ENCODE peak calls at places on chromosomes 12 and 14, in eight cellular contexts. G is transverse colon, X is stomach, Z is prostate gland, D is thyroid gland, E is testis, K is ovary, V is HCT116. O is an unnamed sample.

GRCh38 chr12:93667672-93668071 is 9.5 kb upstream of the CRADD start:
- DNase-seq in G (no peak), X (no peak), Z (no peak), D (no peak), E (no peak), K (no peak), V (no peak), O (no peak)

GRCh38 chr12:30823140-30823669 is 68.5 kb upstream of the CAPRIN2 start:
- DNase-seq in G (peak), X (peak), Z (no peak), D (peak), E (peak), K (peak), V (no peak), O (no peak)

GRCh38 chr14:68853749-68854148 is 60.9 kb upstream of the ZFP36L1 start:
- DNase-seq in G (no peak), X (peak), Z (no peak), D (no peak), E (no peak), K (no peak), V (no peak), O (no peak)

GRCh38 chr14:77979666-77980351 is 179.9 kb downstream of the ADCK1 start:
- DNase-seq in G (no peak), X (no peak), Z (no peak), D (no peak), E (no peak), K (no peak), V (no peak), O (no peak)

GRCh38 chr12:92574046-92574783 is 128.6 kb upstream of the PLEKHG7 start:
- DNase-seq in G (no peak), X (no peak), Z (no peak), D (no peak), E (no peak), K (no peak), V (peak), O (peak)

GRCh38 chr12:52907092-52907810 is 2.4 kb upstream of the KRT8 start:
- DNase-seq in G (peak), X (peak), Z (peak), D (peak), E (peak), K (peak), V (no peak), O (peak)

GRCh38 chr12:113152835-113153814 is 3.6 kb downstream of the CFAP73 start:
- DNase-seq in G (peak), X (peak), Z (peak), D (peak), E (peak), K (no peak), V (peak), O (peak)

GRCh38 chr14:68145539-68145938 is 326.0 kb downstream of the RAD51B start:
- DNase-seq in G (no peak), X (no peak), Z (no peak), D (no peak), E (no peak), K (no peak), V (no peak), O (peak)

GRCh38 chr14:105436891-105437722 is 17.5 kb downstream of the MTA1 start:
- DNase-seq in G (peak), X (no peak), Z (no peak), D (no peak), E (no peak), K (no peak), V (no peak), O (no peak)

GRCh38 chr14:90453401-90453951 is 56.6 kb downstream of the CALM1 start:
- DNase-seq in G (no peak), X (peak), Z (no peak), D (peak), E (peak), K (peak), V (no peak), O (peak)

GRCh38 chr14:71606575-71606974 is 325.7 kb upstream of the RGS6 start:
- DNase-seq in G (no peak), X (no peak), Z (no peak), D (no peak), E (no peak), K (no peak), V (no peak), O (no peak)

GRCh38 chr14:59698793-59699192 is 122.2 kb upstream of the CCDC175 start:
- DNase-seq in G (no peak), X (no peak), Z (no peak), D (no peak), E (no peak), K (no peak), V (no peak), O (no peak)

GRCh38 chr12:114166360-114166759 is 200.2 kb upstream of the RBM19 start:
- DNase-seq in G (no peak), X (no peak), Z (no peak), D (peak), E (peak), K (no peak), V (peak), O (no peak)

GRCh38 chr12:127690161-127690560 is 576.8 kb upstream of the TMEM132C start:
- DNase-seq in G (no peak), X (no peak), Z (no peak), D (no peak), E (no peak), K (no peak), V (no peak), O (no peak)

GRCh38 chr14:21258194-21258888 is 10.9 kb downstream of the HNRNPC start:
- DNase-seq in G (no peak), X (no peak), Z (no peak), D (no peak), E (no peak), K (no peak), V (no peak), O (no peak)

GRCh38 chr12:91556909-91557308 is 374.3 kb upstream of the DCN start:
- DNase-seq in G (no peak), X (no peak), Z (no peak), D (peak), E (no peak), K (no peak), V (no peak), O (no peak)

GRCh38 chr12:104655059-104655609 is 198.4 kb downstream of the CHST11 start:
- DNase-seq in G (no peak), X (no peak), Z (no peak), D (no peak), E (no peak), K (no peak), V (no peak), O (no peak)

GRCh38 chr14:92452471-92452870 is 61.1 kb upstream of the RIN3 start:
- DNase-seq in G (no peak), X (no peak), Z (no peak), D (no peak), E (no peak), K (no peak), V (no peak), O (no peak)

GRCh38 chr12:11727133-11727664 is 77.7 kb downstream of the ETV6 start:
- DNase-seq in G (no peak), X (no peak), Z (no peak), D (no peak), E (no peak), K (no peak), V (no peak), O (no peak)

GRCh38 chr12:65823481-65824313 is 586 bp upstream of the HMGA2 start:
- DNase-seq in G (peak), X (peak), Z (peak), D (peak), E (peak), K (peak), V (peak), O (peak)

GRCh38 chr14:105864651-105865265 is 338.4 kb downstream of the TMEM121 start:
- DNase-seq in G (no peak), X (peak), Z (no peak), D (no peak), E (peak), K (peak), V (no peak), O (no peak)

GRCh38 chr12:57123813-57124212 is 4.5 kb upstream of the LRP1 start:
- DNase-seq in G (no peak), X (no peak), Z (no peak), D (no peak), E (no peak), K (no peak), V (no peak), O (no peak)
- TF ChIP-seq POLR2A in G (no peak), X (no peak), Z (no peak), D (no peak), E (no peak), K (no peak), V (no peak), O (no peak)

GRCh38 chr12:62602445-62603060 is 135.9 kb downstream of the MON2 start:
- DNase-seq in G (peak), X (peak), Z (peak), D (peak), E (peak), K (peak), V (peak), O (peak)

GRCh38 chr12:62601765-62602444 is 135.3 kb downstream of the MON2 start:
- DNase-seq in G (no peak), X (no peak), Z (no peak), D (no peak), E (no peak), K (no peak), V (no peak), O (no peak)

GRCh38 chr12:62597253-62597652 is 130.6 kb downstream of the MON2 start:
- DNase-seq in G (no peak), X (no peak), Z (no peak), D (no peak), E (no peak), K (no peak), V (no peak), O (no peak)

GRCh38 chr12:62598846-62599245 is 132.2 kb downstream of the MON2 start:
- DNase-seq in G (no peak), X (no peak), Z (no peak), D (no peak), E (no peak), K (no peak), V (no peak), O (no peak)

DNA sequence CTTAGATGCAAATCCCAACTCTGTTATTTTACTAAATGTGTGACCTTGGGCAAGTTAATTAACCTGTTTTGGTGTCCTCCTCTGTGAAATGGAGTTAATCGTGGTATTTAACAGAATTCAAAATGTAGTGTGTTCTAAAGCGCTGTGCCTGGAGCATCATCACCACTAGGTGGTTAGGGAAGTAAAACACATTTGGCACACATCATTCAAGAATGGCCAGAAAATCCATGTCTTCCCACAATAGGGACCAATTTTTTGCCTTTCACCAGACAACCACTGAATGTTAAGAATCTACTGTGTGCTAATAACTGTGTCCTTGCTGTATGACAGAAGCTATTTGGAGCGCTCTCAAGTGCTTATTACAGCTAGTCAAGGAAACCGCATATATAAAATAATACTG is 133.4 kb downstream of the MON2 start:
- DNase-seq in G (no peak), X (no peak), Z (no peak), D (no peak), E (no peak), K (no peak), V (no peak), O (no peak)
- TF ChIP-seq CTCF in G (no peak), X (no peak), Z (no peak), D (no peak), E (no peak), K (no peak), V (peak), O (no peak)

DNA sequence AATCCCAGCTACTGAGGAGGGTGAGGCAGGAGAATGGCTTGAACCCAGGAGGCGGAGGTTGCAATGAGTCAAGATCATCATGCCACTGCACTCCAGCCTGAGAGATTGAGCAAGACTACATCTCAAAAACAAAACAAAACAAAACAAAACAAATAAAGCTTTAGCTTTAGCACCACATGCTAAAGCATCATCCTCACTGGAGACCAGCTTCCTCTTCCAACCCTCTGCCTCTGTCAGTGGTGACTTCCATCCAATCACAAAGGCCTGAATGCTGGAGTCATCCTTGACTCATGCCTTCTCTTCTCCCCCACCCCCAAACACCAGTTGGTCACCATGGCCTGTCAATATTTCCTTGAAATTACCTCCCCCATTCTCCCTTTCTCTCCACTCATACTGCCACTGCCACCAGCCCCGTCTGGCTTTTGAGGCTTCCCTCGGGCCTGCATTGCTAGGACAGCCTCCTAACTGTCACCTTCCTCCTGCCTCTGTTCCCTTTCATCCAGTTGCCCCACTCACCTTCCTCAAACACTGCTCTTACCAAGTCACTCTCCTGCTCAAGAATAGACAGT is 1.4 kb downstream of the ZNF385A start:
- DNase-seq in G (no peak), X (no peak), Z (no peak), D (no peak), E (no peak), K (no peak), V (no peak), O (peak)
- TF ChIP-seq POLR2A in G (peak), X (no peak), Z (no peak), D (no peak), E (no peak), K (no peak), V (no peak), O (no peak)

DNA sequence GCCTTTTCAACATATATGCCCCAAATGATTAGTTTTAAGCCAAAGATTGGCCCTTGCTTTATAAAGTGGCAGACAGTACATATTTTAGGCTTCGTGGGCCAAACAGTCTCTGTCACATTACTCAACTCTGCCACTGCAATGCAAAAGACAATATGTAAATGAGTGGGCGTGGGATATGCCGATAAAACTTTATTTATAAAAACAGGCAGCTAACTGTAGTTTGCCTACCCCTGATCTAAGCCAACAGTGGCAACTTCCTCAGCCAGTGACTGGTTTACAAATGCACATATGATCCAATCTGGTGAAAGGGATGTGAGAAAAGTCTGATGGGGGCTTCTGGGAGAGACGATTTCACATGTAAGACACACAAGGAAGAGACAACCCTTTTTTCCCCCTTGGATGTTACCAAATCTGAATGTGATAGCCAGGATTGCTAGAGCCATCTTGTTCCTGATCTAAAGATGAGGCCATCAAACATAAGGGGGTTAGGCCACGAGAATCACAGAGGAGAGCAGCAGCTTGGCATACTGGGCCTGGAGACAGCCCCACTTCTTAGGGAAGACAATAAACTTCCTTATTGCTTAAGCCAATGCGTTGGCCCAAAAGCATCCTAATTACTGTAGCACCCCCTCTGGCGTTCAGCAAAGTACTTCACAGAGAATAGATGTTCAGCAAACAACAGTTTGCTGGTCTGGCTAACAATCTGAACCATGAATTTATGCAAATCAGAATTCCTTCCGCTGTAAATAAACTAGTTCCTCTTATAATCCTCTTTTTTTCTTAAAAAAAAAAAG is 75.2 kb upstream of the TMCC3 start:
- DNase-seq in G (peak), X (peak), Z (peak), D (no peak), E (no peak), K (no peak), V (peak), O (peak)
- TF ChIP-seq CTCF in G (peak), X (peak), Z (peak), D (peak), E (no peak), K (no peak), V (peak), O (peak)

DNA sequence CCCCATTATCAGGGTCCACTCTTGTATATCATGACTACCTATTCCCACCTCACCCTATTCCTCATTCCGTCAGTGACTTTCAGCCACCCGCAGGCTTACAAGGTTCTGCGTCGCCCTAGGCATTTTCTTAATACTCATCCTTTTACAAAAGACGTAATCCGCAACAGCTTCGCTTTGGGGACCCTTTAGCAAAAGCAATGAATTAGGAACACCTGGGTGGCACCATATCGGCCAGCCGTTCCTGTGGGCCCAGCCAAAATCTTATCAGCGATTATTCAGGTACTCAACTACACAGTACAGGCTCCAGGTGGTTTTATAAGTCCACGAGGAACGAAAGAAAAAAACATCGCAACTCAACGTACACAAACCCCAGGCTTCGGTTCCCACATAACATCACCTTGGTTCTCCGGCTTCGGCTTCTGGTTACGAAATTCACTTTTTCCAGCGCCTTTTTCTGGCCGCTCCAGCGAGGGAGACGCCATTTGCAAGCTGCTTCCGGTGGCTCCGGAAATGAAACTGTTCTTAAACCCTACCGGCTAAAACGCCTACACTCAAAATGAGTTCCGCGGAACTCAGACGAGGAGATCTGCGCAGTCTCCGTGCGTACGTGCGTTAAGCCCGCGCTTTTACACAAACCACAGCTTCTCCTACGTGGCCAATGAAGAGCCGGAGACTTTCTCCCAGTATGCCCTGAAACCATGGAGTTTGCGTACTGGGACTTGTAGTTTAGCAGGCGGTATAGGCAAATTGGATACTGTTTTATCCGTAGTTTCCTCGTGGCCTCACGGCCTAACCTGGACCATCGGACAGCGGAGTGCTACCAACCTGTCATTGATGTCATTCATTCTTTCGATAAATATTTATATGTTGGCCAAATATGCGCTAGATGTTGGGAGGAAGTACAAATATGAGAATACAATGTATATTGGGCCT is at the start of gene KRR1:
- DNase-seq in G (peak), X (peak), Z (peak), D (peak), E (peak), K (peak), V (peak), O (peak)
- TF ChIP-seq POLR2A in G (peak), X (no peak), Z (peak), D (no peak), E (no peak), K (no peak), V (peak), O (peak)

DNA sequence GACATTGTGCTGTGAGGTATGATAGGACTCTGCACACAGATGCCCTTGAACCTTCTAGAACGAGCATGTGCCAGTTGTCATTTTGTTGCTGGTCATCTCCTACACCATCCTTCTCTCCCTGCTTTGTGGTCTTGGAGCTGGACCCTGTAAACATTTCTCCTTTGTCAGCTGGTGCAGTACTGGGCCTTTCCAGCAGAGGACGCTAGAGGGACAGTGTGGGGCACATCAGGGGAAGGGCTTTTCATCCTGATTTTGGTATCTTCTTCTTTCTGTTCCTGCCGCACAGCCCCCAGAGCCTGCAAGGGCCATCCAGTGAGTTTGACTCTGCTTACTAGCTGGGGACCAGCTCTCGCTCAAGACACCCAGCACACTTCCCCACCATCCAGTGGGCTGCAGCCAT is 484.6 kb downstream of the AACS start:
- DNase-seq in G (no peak), X (no peak), Z (no peak), D (no peak), E (no peak), K (no peak), V (no peak), O (no peak)
- TF ChIP-seq CTCF in G (no peak), X (no peak), Z (no peak), D (no peak), E (peak), K (no peak), V (peak), O (no peak)

O was measured in endothelial cell of umbilical vein.